ENCODE peak calls at places on chromosomes 12 and 14, in five cellular contexts. N, Q, J, Y and L are unnamed samples.

GRCh38 chr12:109738878-109739665 is 25.4 kb downstream of the FAM222A start:
- DNase-seq in J (peak; percentile 49), Q (no peak), Y (peak; percentile 5), N (peak; percentile 40), L (peak; percentile 2)

GRCh38 chr12:53044052-53044581 is 5.7 kb upstream of the TNS2 start:
- DNase-seq in J (peak; percentile 31), N (no peak), Y (no peak), Q (no peak), L (peak; percentile 48)

GRCh38 chr12:123431951-123432886 is 4.3 kb downstream of the RILPL2 start:
- DNase-seq in Q (no peak), J (no peak), Y (no peak), N (no peak), L (no peak)

GRCh38 chr12:122304924-122305323 is 38.6 kb upstream of the VPS33A start:
- DNase-seq in J (no peak), Q (no peak), Y (no peak), N (no peak), L (no peak)

GRCh38 chr12:44500423-44500822 is 375.7 kb downstream of the NELL2 start:
- DNase-seq in Y (no peak), J (no peak), N (no peak), Q (no peak), L (no peak)

GRCh38 chr12:51357374-51358047 is 11.0 kb upstream of the CELA1 start:
- DNase-seq in N (no peak), J (no peak), Y (no peak), Q (no peak), L (no peak)

GRCh38 chr12:52401926-52402325 is 4.2 kb downstream of the KRT82 start:
- DNase-seq in J (peak; percentile 28), Y (no peak), Q (no peak), N (no peak), L (no peak)

GRCh38 chr14:99544971-99545370 is 59.0 kb downstream of the CCDC85C start:
- DNase-seq in J (no peak), N (no peak), Q (no peak), Y (no peak), L (no peak)

GRCh38 chr14:61337893-61338292 is 16.5 kb downstream of the PRKCH start:
- DNase-seq in Y (no peak), Q (no peak), J (no peak), N (no peak), L (no peak)

GRCh38 chr14:51201890-51202289 is 38.2 kb upstream of the TMX1 start:
- DNase-seq in Q (no peak), N (no peak), J (no peak), Y (no peak), L (no peak)

GRCh38 chr12:121791671-121792496 is 1.6 kb downstream of the RHOF start:
- DNase-seq in J (no peak), N (peak; percentile 55), Q (no peak), Y (no peak), L (no peak)

GRCh38 chr14:92581966-92582566 is 68.5 kb downstream of the RIN3 start:
- DNase-seq in Q (no peak), Y (no peak), J (no peak), N (no peak), L (no peak)

GRCh38 chr12:104022816-104023215 is 27.2 kb downstream of the GLT8D2 start:
- DNase-seq in N (no peak), J (no peak), Y (no peak), Q (no peak), L (no peak)

GRCh38 chr14:68518910-68519686 is 273.8 kb downstream of the ZFP36L1 start:
- DNase-seq in Y (peak; percentile 53), N (no peak), Q (no peak), J (peak; percentile 38), L (peak; percentile 41)

GRCh38 chr12:1920971-1921370 is 2.5 kb upstream of the CACNA2D4 start:
- DNase-seq in Q (no peak), N (peak; percentile 62), Y (no peak), J (no peak), L (no peak)

GRCh38 chr12:22631863-22632463 is 7.0 kb downstream of the ETNK1 start:
- DNase-seq in N (no peak), Y (no peak), Q (no peak), J (peak; percentile 52), L (no peak)

GRCh38 chr12:111411187-111411764 is 5.6 kb downstream of the SH2B3 start:
- DNase-seq in Q (no peak), Y (no peak), N (no peak), J (no peak), L (no peak)

GRCh38 chr12:6684609-6685008 is 4.6 kb downstream of the ZNF384 start:
- DNase-seq in N (no peak), Y (no peak), J (peak; percentile 52), Q (peak; percentile 27), L (no peak)

GRCh38 chr12:42372154-42372791 is 46.3 kb downstream of the PPHLN1 start:
- DNase-seq in J (peak; percentile 67), Y (no peak), Q (peak; percentile 51), N (no peak), L (no peak)

GRCh38 chr14:58299665-58300202 is 1.4 kb downstream of the ARID4A start:
- DNase-seq in N (no peak), Y (no peak), Q (no peak), J (peak; percentile 13), L (no peak)

GRCh38 chr14:52020866-52021717 is 31.7 kb downstream of the RTRAF start:
- DNase-seq in N (no peak), Q (no peak), Y (no peak), J (peak; percentile 45), L (no peak)

GRCh38 chr12:79063258-79063657 is 198.7 kb downstream of the SYT1 start:
- DNase-seq in N (no peak), Y (no peak), Q (no peak), J (peak; percentile 29), L (no peak)

GRCh38 chr14:97196336-97196735 is 399.2 kb downstream of the VRK1 start:
- DNase-seq in Q (no peak), N (no peak), Y (no peak), J (no peak), L (no peak)

DNA sequence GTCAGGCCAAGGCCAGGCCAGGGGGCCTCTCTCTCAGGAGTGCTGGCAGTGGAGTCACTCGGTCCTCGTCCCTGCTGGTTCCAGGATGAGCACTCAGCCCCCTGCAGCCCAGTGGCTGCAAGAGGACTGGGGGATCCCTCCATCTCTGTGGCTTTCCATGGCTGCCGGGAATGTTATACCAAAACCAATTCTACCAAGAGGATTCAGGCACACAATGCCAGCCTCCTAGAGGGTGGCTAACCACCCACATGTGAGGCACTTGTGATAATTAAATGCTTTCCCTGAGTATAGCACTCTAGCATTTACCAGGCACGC is 21.9 kb downstream of the ASB2 start:
- DNase-seq in N (no peak), J (no peak), Q (no peak), Y (no peak), L (no peak)
- H3K4me3 ChIP-seq in N (no peak overlapping the region), J (no peak overlapping the region), Q (no peak overlapping the region), Y (no peak overlapping the region), L (no peak overlapping the region)

GRCh38 chr14:73452341-73453191 is 5.8 kb downstream of the NUMB start:
- DNase-seq in N (no peak), Y (no peak), Q (no peak), J (peak; percentile 95), L (no peak)
- H3K4me3 ChIP-seq in N (no peak overlapping the region), Y (no peak overlapping the region), Q (no peak overlapping the region), J (no peak overlapping the region), L (no peak overlapping the region)

GRCh38 chr12:113136990-113137511 is 1.5 kb upstream of the RASAL1 start:
- DNase-seq in Y (no peak), Q (no peak), N (no peak), J (no peak), L (no peak)

GRCh38 chr12:113133036-113133435 is 2.5 kb downstream of the RASAL1 start:
- DNase-seq in J (no peak), Q (no peak), N (no peak), Y (no peak), L (no peak)

GRCh38 chr12:113135178-113136127 is at the start of gene RASAL1:
- DNase-seq in N (no peak), Y (no peak), Q (no peak), J (no peak), L (no peak)

GRCh38 chr12:113136128-113136989 is 798 bp upstream of the RASAL1 start:
- DNase-seq in Y (no peak), J (no peak), Q (no peak), N (no peak), L (no peak)

GRCh38 chr12:113134521-113134951 is 1.0 kb downstream of the RASAL1 start:
- DNase-seq in Q (no peak), J (no peak), Y (no peak), N (no peak), L (no peak)
- H3K4me3 ChIP-seq in Q (no peak overlapping the region), J (no peak overlapping the region), Y (no peak overlapping the region), N (peak overlapping the region; percentile 41), L (no peak overlapping the region)

DNA sequence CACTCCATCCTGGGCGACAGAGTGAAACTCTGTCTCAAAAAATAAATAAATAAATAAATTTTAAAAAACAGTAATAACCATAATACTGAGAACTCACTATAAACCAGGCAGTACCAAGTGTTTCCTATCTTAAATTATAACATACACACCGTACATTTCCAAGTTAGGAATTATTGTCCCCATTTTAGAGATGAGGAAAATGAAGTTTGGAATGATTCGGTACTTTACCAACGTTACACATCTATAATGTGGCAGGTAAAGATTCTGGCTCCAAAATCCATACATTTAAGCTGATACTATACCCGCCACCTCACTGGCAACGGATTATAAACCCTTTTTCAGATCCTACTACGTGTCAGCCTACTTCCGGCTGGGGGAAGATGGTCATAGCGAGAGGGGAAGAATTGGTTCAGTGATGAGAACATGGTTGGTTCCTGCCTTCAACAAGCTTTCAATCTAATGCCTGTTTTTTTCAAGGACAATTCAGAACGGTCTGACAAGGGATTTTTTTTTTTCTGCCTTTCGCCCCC is 105.9 kb upstream of the ATF7IP start:
- DNase-seq in J (no peak), N (no peak), Y (no peak), Q (no peak), L (no peak)
- H3K4me3 ChIP-seq in J (no peak overlapping the region), N (no peak overlapping the region), Y (no peak overlapping the region), Q (no peak overlapping the region), L (no peak overlapping the region)

GRCh38 chr12:117904051-117904450 is 64.7 kb downstream of the KSR2 start:
- DNase-seq in Q (no peak), Y (no peak), J (no peak), N (no peak), L (no peak)

GRCh38 chr12:117912756-117913155 is 56.0 kb downstream of the KSR2 start:
- DNase-seq in Q (no peak), J (no peak), Y (no peak), N (no peak), L (no peak)

GRCh38 chr12:117911347-117911746 is 57.4 kb downstream of the KSR2 start:
- DNase-seq in J (no peak), Q (no peak), N (no peak), Y (no peak), L (no peak)

GRCh38 chr12:117907108-117907689 is 61.6 kb downstream of the KSR2 start:
- DNase-seq in Q (no peak), Y (no peak), J (no peak), N (no peak), L (no peak)

GRCh38 chr12:117908411-117908810 is 60.4 kb downstream of the KSR2 start:
- DNase-seq in N (no peak), J (no peak), Y (no peak), Q (no peak), L (no peak)
- H3K4me3 ChIP-seq in N (no peak overlapping the region), J (no peak overlapping the region), Y (no peak overlapping the region), Q (no peak overlapping the region), L (no peak overlapping the region)

GRCh38 chr14:90828642-90829487 is 12.6 kb upstream of the TTC7B start:
- DNase-seq in Y (peak; percentile 32), N (no peak), J (no peak), Q (no peak), L (no peak)
- H3K4me3 ChIP-seq in Y (peak overlapping the region; percentile 14), N (peak overlapping the region; percentile 41), J (peak overlapping the region; percentile 21), Q (no peak overlapping the region), L (peak overlapping the region; percentile 61)